ENCODE peak calls at places on chromosomes 13 and 19, in six cellular contexts. One of them, this sample, is unnamed.

GRCh38 chr13:30466358-30466714 is 600 bp upstream of the HMGB1 start:
- DNase-seq in DMS153: no peak
- DNase-seq in stimulated activated CD4-positive, alpha-beta T cell treated with anti-CD3 and anti-CD28 coated beads, Interleukin-4, amount 100 ng/mL, for 24 hours: no peak
- DNase-seq in HS-5: no peak
- DNase-seq in mucosa of gallbladder: no peak
- DNase-seq in mesenchymal stem cell: peak
- DNase-seq in this sample: peak

GRCh38 chr19:29893606-29894284 is 48.3 kb upstream of the URI1 start:
- DNase-seq in stimulated activated CD4-positive, alpha-beta T cell treated with anti-CD3 and anti-CD28 coated beads, Interleukin-4, amount 100 ng/mL, for 24 hours: no peak
- DNase-seq in mesenchymal stem cell: no peak
- DNase-seq in mucosa of gallbladder: no peak
- DNase-seq in DMS153: no peak
- DNase-seq in HS-5: no peak
- DNase-seq in this sample: no peak

GRCh38 chr19:3844596-3844995 is 24.2 kb downstream of the ZFR2 start:
- DNase-seq in mesenchymal stem cell: no peak
- DNase-seq in HS-5: no peak
- DNase-seq in stimulated activated CD4-positive, alpha-beta T cell treated with anti-CD3 and anti-CD28 coated beads, Interleukin-4, amount 100 ng/mL, for 24 hours: no peak
- DNase-seq in mucosa of gallbladder: no peak
- DNase-seq in DMS153: no peak
- DNase-seq in this sample: no peak

GRCh38 chr19:58203814-58204475 is 21.1 kb downstream of the ZNF274 start:
- DNase-seq in mucosa of gallbladder: no peak
- DNase-seq in stimulated activated CD4-positive, alpha-beta T cell treated with anti-CD3 and anti-CD28 coated beads, Interleukin-4, amount 100 ng/mL, for 24 hours: no peak
- DNase-seq in HS-5: no peak
- DNase-seq in mesenchymal stem cell: no peak
- DNase-seq in DMS153: no peak
- DNase-seq in this sample: no peak

GRCh38 chr19:42233106-42233505 is 9.3 kb downstream of the GSK3A start:
- DNase-seq in mucosa of gallbladder: no peak
- DNase-seq in mesenchymal stem cell: no peak
- DNase-seq in HS-5: no peak
- DNase-seq in DMS153: no peak
- DNase-seq in stimulated activated CD4-positive, alpha-beta T cell treated with anti-CD3 and anti-CD28 coated beads, Interleukin-4, amount 100 ng/mL, for 24 hours: no peak
- DNase-seq in this sample: no peak

GRCh38 chr13:50375792-50376191 is 360.5 kb downstream of the KCNRG start:
- DNase-seq in stimulated activated CD4-positive, alpha-beta T cell treated with anti-CD3 and anti-CD28 coated beads, Interleukin-4, amount 100 ng/mL, for 24 hours: no peak
- DNase-seq in HS-5: no peak
- DNase-seq in DMS153: no peak
- DNase-seq in mesenchymal stem cell: peak
- DNase-seq in mucosa of gallbladder: no peak
- DNase-seq in this sample: no peak

GRCh38 chr19:16445238-16446107 is 26.3 kb downstream of the EPS15L1 start:
- DNase-seq in stimulated activated CD4-positive, alpha-beta T cell treated with anti-CD3 and anti-CD28 coated beads, Interleukin-4, amount 100 ng/mL, for 24 hours: no peak
- DNase-seq in HS-5: peak
- DNase-seq in DMS153: no peak
- DNase-seq in mucosa of gallbladder: no peak
- DNase-seq in mesenchymal stem cell: peak
- DNase-seq in this sample: peak

GRCh38 chr19:48819366-48819816 is 8.6 kb upstream of the BCAT2 start:
- DNase-seq in DMS153: peak
- DNase-seq in stimulated activated CD4-positive, alpha-beta T cell treated with anti-CD3 and anti-CD28 coated beads, Interleukin-4, amount 100 ng/mL, for 24 hours: no peak
- DNase-seq in HS-5: no peak
- DNase-seq in mucosa of gallbladder: peak
- DNase-seq in mesenchymal stem cell: no peak
- DNase-seq in this sample: no peak

GRCh38 chr19:44592451-44592890 is 20.9 kb upstream of the IGSF23 start:
- DNase-seq in mesenchymal stem cell: no peak
- DNase-seq in HS-5: no peak
- DNase-seq in mucosa of gallbladder: peak
- DNase-seq in stimulated activated CD4-positive, alpha-beta T cell treated with anti-CD3 and anti-CD28 coated beads, Interleukin-4, amount 100 ng/mL, for 24 hours: no peak
- DNase-seq in DMS153: no peak
- DNase-seq in this sample: no peak

GRCh38 chr13:33284016-33284415 is 1.5 kb downstream of the STARD13 start:
- DNase-seq in mesenchymal stem cell: no peak
- DNase-seq in DMS153: no peak
- DNase-seq in HS-5: no peak
- DNase-seq in stimulated activated CD4-positive, alpha-beta T cell treated with anti-CD3 and anti-CD28 coated beads, Interleukin-4, amount 100 ng/mL, for 24 hours: no peak
- DNase-seq in mucosa of gallbladder: no peak
- DNase-seq in this sample: no peak

GRCh38 chr19:31450696-31451095 is 101.5 kb upstream of the TSHZ3 start:
- DNase-seq in mesenchymal stem cell: no peak
- DNase-seq in stimulated activated CD4-positive, alpha-beta T cell treated with anti-CD3 and anti-CD28 coated beads, Interleukin-4, amount 100 ng/mL, for 24 hours: no peak
- DNase-seq in HS-5: no peak
- DNase-seq in DMS153: no peak
- DNase-seq in mucosa of gallbladder: no peak
- DNase-seq in this sample: no peak

GRCh38 chr13:99389520-99390304 is 82.5 kb upstream of the GPR183 start:
- DNase-seq in mucosa of gallbladder: no peak
- DNase-seq in HS-5: no peak
- DNase-seq in DMS153: no peak
- DNase-seq in mesenchymal stem cell: no peak
- DNase-seq in stimulated activated CD4-positive, alpha-beta T cell treated with anti-CD3 and anti-CD28 coated beads, Interleukin-4, amount 100 ng/mL, for 24 hours: no peak
- DNase-seq in this sample: no peak